ENCODE peak calls at places on chromosomes 5 and 9, in eight cellular contexts. U, W, N, I, J, E, R and X are unnamed samples.

GRCh38 chr5:130135506-130135905 is 231.2 kb downstream of the CHSY3 start:
- DNase-seq in R (no peak), I (no peak), E (peak; percentile 28), U (peak; percentile 85), N (no peak), W (no peak), J (no peak), X (peak; percentile 74)

GRCh38 chr9:99730063-99730462 is 91.6 kb upstream of the NR4A3 start:
- DNase-seq in R (peak; percentile 31), E (no peak), U (no peak), W (no peak), N (no peak), I (no peak), J (no peak), X (no peak)

GRCh38 chr9:18189876-18190670 is 283.9 kb upstream of the ADAMTSL1 start:
- DNase-seq in E (no peak), W (no peak), U (no peak), J (no peak), R (no peak), I (no peak), N (no peak), X (no peak)

GRCh38 chr5:116922532-116922931 is 347.9 kb upstream of the SEMA6A start:
- DNase-seq in E (no peak), N (no peak), J (no peak), W (no peak), I (no peak), R (no peak), U (no peak), X (no peak)

GRCh38 chr5:116423587-116424257 is 150.9 kb downstream of the SEMA6A start:
- DNase-seq in E (no peak), N (no peak), J (no peak), R (no peak), I (no peak), U (no peak), W (no peak), X (no peak)

GRCh38 chr5:130386155-130386554 is 481.9 kb downstream of the CHSY3 start:
- DNase-seq in U (no peak), J (no peak), R (peak; percentile 4), I (no peak), W (no peak), E (peak; percentile 17), N (no peak), X (no peak)

GRCh38 chr5:78706825-78707224 is 58.3 kb upstream of the LHFPL2 start:
- DNase-seq in R (no peak), N (no peak), W (no peak), J (no peak), E (peak; percentile 32), U (no peak), I (no peak), X (peak; percentile 48)

GRCh38 chr5:125536582-125536981 is 790.1 kb upstream of the ZNF608 start:
- DNase-seq in U (peak; percentile 84), J (no peak), N (no peak), I (no peak), W (no peak), E (no peak), R (no peak), X (peak; percentile 73)

GRCh38 chr9:127223810-127224177 is 40.8 kb upstream of the GARNL3 start:
- DNase-seq in E (no peak), N (no peak), R (no peak), W (no peak), J (no peak), I (no peak), U (no peak), X (no peak)

GRCh38 chr9:37611014-37611413 is 18.6 kb upstream of the TOMM5 start:
- DNase-seq in U (no peak), I (no peak), E (no peak), N (no peak), J (no peak), W (no peak), R (no peak), X (no peak)

GRCh38 chr9:128108784-128109709 is 18.5 kb downstream of the PTGES2 start:
- DNase-seq in I (no peak), W (no peak), N (no peak), U (no peak), E (no peak), R (no peak), J (no peak), X (no peak)

GRCh38 chr5:17005087-17005828 is 69.2 kb upstream of the MYO10 start:
- DNase-seq in E (no peak), J (no peak), I (no peak), U (no peak), R (no peak), N (no peak), W (peak; percentile 47), X (no peak)

GRCh38 chr9:92614123-92614510 is 55.8 kb downstream of the IPPK start:
- DNase-seq in U (no peak), E (no peak), I (no peak), J (no peak), R (no peak), N (no peak), W (no peak), X (no peak)

GRCh38 chr5:39193553-39194465 is 25.6 kb downstream of the FYB1 start:
- DNase-seq in I (no peak), R (no peak), U (no peak), J (no peak), W (no peak), E (no peak), N (no peak), X (no peak)

GRCh38 chr5:101915559-101915958 is 380.5 kb downstream of the SLCO4C1 start:
- DNase-seq in E (no peak), N (no peak), R (peak; percentile 15), I (no peak), W (peak; percentile 11), U (no peak), J (no peak), X (peak; percentile 67)

GRCh38 chr5:159106193-159106568 is 6.5 kb upstream of the EBF1 start:
- DNase-seq in J (no peak), U (no peak), I (no peak), W (no peak), R (no peak), N (no peak), E (no peak), X (no peak)
- TF ChIP-seq EZH2 in J (no peak), U (peak; percentile 61), I (no peak), W (no peak), R (no peak), N (no peak), E (no peak), X (no peak)

GRCh38 chr5:43019615-43020293 is 20.4 kb downstream of the ANXA2R start:
- DNase-seq in U (no peak), R (peak; percentile 93), N (no peak), I (peak; percentile 86), W (peak; percentile 89), E (peak; percentile 87), J (peak; percentile 98), X (peak; percentile 87)
- H3K4me3 ChIP-seq in U (no peak overlapping the region), R (peak overlapping the region; percentile 27), N (peak overlapping the region; percentile 93), I (peak overlapping the region; percentile 69), W (peak overlapping the region; percentile 81), E (peak overlapping the region; percentile 83), J (peak overlapping the region; percentile 79), X (peak overlapping the region; percentile 85)

DNA sequence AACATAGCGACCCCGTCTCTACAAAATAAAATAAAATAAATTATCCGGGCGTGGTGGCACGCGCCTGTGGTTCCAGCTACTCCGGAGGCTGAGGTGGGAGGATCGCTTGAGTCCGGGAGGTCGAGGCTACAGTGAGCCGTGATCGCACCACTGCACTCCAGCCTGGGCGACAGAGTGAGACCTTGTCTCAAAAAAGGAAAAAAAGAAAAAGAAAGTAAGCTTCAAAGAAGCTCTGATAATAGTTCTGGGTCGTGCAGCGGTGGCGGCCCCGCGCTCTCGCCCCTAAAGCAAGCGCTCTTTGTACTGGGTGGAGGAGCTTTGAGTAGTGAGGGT is 6.8 kb downstream of the TLX3 start:
- DNase-seq in E (no peak), J (no peak), U (no peak), I (peak; percentile 24), R (no peak), W (no peak), N (no peak), X (no peak)
- TF ChIP-seq EZH2 in E (no peak), J (no peak), U (no peak), I (no peak), R (peak; percentile 83), W (no peak), N (no peak), X (no peak)

GRCh38 chr5:14879985-14880589 is 8.5 kb upstream of the ANKH start:
- DNase-seq in J (no peak), R (no peak), U (peak; percentile 54), N (no peak), W (no peak), E (no peak), I (no peak), X (peak; percentile 24)
- H3K4me3 ChIP-seq in J (no peak overlapping the region), R (no peak overlapping the region), U (no peak overlapping the region), N (no peak overlapping the region), W (no peak overlapping the region), E (no peak overlapping the region), I (no peak overlapping the region), X (no peak overlapping the region)

GRCh38 chr9:96020822-96021615 is 145.5 kb downstream of the ERCC6L2 start:
- DNase-seq in U (peak; percentile 12), R (peak; percentile 67), I (no peak), J (no peak), N (no peak), E (peak; percentile 36), W (peak; percentile 41), X (no peak)
- TF ChIP-seq EZH2 in U (peak; percentile 65), R (peak; percentile 69), I (no peak), J (no peak), N (no peak), E (peak; percentile 22), W (peak; percentile 60), X (peak; percentile 99)

DNA sequence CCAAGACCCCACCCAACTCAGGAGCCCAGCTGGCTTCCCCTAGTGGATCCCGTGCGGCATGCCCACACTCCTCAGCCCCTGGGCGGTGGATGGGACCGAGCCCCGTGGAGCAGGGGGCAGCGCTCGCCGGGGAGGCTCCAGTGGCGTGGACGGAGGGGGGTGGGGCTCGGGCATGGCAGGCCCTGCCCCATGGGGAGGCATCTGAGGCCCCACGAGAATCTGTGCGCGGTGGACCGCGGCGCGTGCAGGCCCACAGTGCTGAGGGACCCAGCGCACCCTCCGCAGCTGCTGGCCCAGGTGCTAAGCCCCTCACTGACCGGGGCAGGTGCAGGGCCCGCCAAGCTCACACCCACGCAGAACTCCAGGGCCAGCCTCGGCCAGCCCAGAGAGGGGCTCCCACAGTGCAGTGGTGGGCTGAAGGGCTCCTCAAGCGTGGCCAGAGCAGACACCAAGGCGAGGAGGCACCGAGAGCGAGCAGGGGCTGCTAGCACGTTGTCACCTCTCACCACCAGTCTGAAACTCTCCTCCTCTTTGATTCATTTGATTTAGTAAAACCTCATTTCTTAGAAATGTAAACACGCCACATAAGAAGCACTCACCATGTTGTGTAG is 25.6 kb downstream of the RNF130 start:
- DNase-seq in E (no peak), J (no peak), N (no peak), I (no peak), W (no peak), R (no peak), U (no peak), X (no peak)
- H3K4me3 ChIP-seq in E (no peak overlapping the region), J (no peak overlapping the region), N (no peak overlapping the region), I (no peak overlapping the region), W (no peak overlapping the region), R (no peak overlapping the region), U (no peak overlapping the region), X (no peak overlapping the region)

GRCh38 chr5:1894243-1894642 is 11.5 kb upstream of the IRX4 start:
- DNase-seq in E (no peak), N (no peak), W (no peak), U (no peak), J (no peak), I (no peak), R (no peak), X (no peak)
- TF ChIP-seq EZH2 in E (no peak), N (no peak), W (no peak), U (no peak), J (no peak), I (no peak), R (no peak), X (no peak)